ENCODE peak calls at places on chromosomes 11 and 22, in ten cellular contexts. W, G, U, Y, Q, M, B, X, K and H are unnamed samples.
A peak's percentile ranks its signal among the peaks of the same experiment; 100 is the strongest.

GRCh38 chr11:74720596-74721478 is 10.4 kb downstream of the CHRDL2 start:
- DNase-seq in W (no peak), G (no peak), U (no peak), Y (peak; percentile 63), Q (peak; percentile 26), M (no peak), B (no peak), X (no peak), K (no peak), H (peak; percentile 29)

GRCh38 chr11:12377824-12378593 is 638 bp downstream of the PARVA start:
- DNase-seq in W (peak; percentile 69), G (peak; percentile 75), U (peak; percentile 56), Y (no peak), Q (peak; percentile 87), M (no peak), B (no peak), X (peak; percentile 88), K (peak; percentile 69), H (peak; percentile 89)

GRCh38 chr11:20248345-20248744 is 88.1 kb upstream of the DBX1 start:
- DNase-seq in W (no peak), G (no peak), U (no peak), Y (no peak), Q (no peak), M (no peak), B (no peak), X (no peak), K (no peak), H (no peak)

GRCh38 chr22:37228106-37229011 is 15.7 kb downstream of the RAC2 start:
- DNase-seq in W (no peak), G (peak; percentile 37), U (no peak), Y (peak; percentile 88), Q (peak; percentile 39), M (no peak), B (no peak), X (no peak), K (no peak), H (no peak)

GRCh38 chr22:36790648-36791047 is 14.7 kb upstream of the IFT27 start:
- DNase-seq in W (no peak), G (no peak), U (no peak), Y (no peak), Q (no peak), M (no peak), B (no peak), X (peak; percentile 37), K (no peak), H (no peak)

GRCh38 chr11:78290293-78291176 is 101.8 kb downstream of the USP35 start:
- DNase-seq in W (peak; percentile 27), G (no peak), U (no peak), Y (no peak), Q (peak; percentile 85), M (peak; percentile 24), B (peak; percentile 5), X (peak; percentile 50), K (no peak), H (peak; percentile 94)

GRCh38 chr11:62880231-62880802 is 379 bp upstream of the SLC3A2 start:
- DNase-seq in W (peak; percentile 62), G (no peak), U (no peak), Y (peak; percentile 87), Q (peak; percentile 89), M (peak; percentile 73), B (peak; percentile 28), X (peak; percentile 37), K (no peak), H (peak; percentile 92)

GRCh38 chr22:27028093-27028492 is 370.7 kb downstream of the MIAT start:
- DNase-seq in W (no peak), G (no peak), U (no peak), Y (no peak), Q (no peak), M (no peak), B (no peak), X (no peak), K (no peak), H (peak; percentile 2)

GRCh38 chr22:24445481-24446290 is 18.3 kb downstream of the ADORA2A start:
- DNase-seq in W (no peak), G (no peak), U (no peak), Y (no peak), Q (no peak), M (no peak), B (no peak), X (no peak), K (no peak), H (no peak)

GRCh38 chr11:130785376-130786110 is 130.7 kb downstream of the SNX19 start:
- DNase-seq in W (peak; percentile 27), G (no peak), U (no peak), Y (no peak), Q (peak; percentile 53), M (no peak), B (peak; percentile 7), X (peak; percentile 30), K (no peak), H (peak; percentile 84)

GRCh38 chr11:57499413-57499982 is 16.0 kb downstream of the SLC43A1 start:
- DNase-seq in W (peak; percentile 99), G (peak; percentile 61), U (peak; percentile 51), Y (peak; percentile 95), Q (peak; percentile 87), M (peak; percentile 72), B (no peak), X (peak; percentile 83), K (peak; percentile 89), H (peak; percentile 87)

DNA sequence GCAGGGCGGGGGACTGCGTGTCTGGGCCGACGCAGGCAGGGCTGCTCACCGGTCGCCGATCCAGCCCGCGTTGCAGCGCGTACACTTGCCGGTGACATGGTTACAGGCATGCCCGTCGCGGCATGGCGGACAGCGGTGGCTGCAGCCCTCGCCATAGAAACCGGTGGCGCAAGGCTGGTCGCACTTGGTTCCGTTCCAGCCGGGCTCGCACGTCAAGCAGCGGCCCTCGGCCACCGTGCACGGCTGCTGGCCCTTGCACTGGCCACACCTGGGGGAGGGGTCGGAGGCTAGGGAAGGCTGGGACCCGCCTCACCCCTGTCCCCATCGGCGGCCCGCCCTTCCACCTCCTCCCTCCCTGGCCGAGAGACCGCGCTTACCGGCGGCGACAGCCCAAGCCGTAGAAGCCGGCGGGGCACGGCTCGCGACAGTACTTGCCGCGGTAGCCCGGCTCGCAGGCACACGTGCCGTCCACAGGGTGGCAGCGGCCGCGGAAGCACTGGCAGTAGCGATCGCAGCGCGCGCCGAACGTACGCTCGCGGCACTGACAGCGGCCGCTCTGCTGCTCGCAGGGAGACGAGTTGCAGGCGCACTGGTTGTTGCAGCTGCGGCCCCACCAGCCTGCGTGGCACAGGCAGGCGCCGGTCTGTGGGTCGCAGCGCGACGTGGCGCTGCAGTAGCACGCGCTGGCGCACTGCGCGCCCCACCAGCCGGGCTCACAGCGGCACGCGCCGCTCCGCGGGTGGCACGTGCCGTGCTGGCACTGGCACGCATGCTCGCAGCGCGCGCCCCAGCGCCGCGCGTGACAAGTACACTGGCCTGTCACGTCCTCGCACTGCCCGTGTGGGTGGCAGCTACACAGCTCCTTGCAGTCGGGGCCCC is 6.7 kb downstream of the SCARF2 start:
- DNase-seq in W (peak; percentile 54), G (peak; percentile 33), U (no peak), Y (peak; percentile 89), Q (peak; percentile 48), M (no peak), B (no peak), X (peak; percentile 65), K (no peak), H (no peak)
- TF ChIP-seq CTCF in W (peak; percentile 65), G (peak; percentile 57), U (peak; percentile 14), Y (peak; percentile 29), Q (peak; percentile 30), M (peak; percentile 22), B (no peak), X (peak; percentile 26), K (peak; percentile 30), H (no peak)

GRCh38 chr11:86208572-86208971 is 36.0 kb upstream of the EED start:
- DNase-seq in W (no peak), G (no peak), U (no peak), Y (no peak), Q (no peak), M (no peak), B (no peak), X (no peak), K (no peak), H (no peak)

GRCh38 chr11:86209806-86210657 is 34.5 kb upstream of the EED start:
- DNase-seq in W (no peak), G (no peak), U (no peak), Y (no peak), Q (peak; percentile 15), M (peak; percentile 12), B (no peak), X (no peak), K (no peak), H (no peak)

GRCh38 chr11:86212212-86212611 is 32.3 kb upstream of the EED start:
- DNase-seq in W (no peak), G (no peak), U (no peak), Y (no peak), Q (no peak), M (no peak), B (no peak), X (no peak), K (no peak), H (no peak)

GRCh38 chr11:86210898-86211297 is 33.7 kb upstream of the EED start:
- DNase-seq in W (no peak), G (no peak), U (no peak), Y (no peak), Q (no peak), M (peak; percentile 23), B (no peak), X (no peak), K (no peak), H (no peak)

DNA sequence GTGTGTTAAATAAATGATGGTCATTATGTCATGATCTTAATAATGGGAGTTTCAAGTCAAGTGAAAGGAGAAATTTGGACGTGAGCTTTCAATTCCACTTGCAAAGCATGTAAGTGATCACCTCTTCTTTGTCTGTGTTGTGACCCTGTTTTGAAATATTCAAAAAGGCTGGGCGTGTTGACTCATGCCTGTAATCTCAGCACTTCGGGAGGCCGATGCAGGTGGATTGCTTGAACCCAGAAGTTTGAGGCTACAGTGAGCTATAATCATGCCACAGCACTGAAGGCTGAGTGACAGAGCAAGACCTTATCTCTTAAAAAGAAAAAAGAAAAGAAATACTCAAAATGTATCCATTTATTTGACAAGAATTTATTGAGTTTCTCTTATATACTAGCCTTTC is 32.9 kb upstream of the EED start:
- DNase-seq in W (no peak), G (no peak), U (no peak), Y (no peak), Q (no peak), M (no peak), B (no peak), X (no peak), K (no peak), H (no peak)
- TF ChIP-seq CTCF in W (no peak), G (no peak), U (no peak), Y (no peak), Q (no peak), M (no peak), B (no peak), X (no peak), K (no peak), H (no peak)

GRCh38 chr22:42132457-42132856 is 1.8 kb upstream of the CYP2D6 start:
- DNase-seq in W (no peak), G (no peak), U (no peak), Y (no peak), Q (no peak), M (no peak), B (no peak), X (no peak), K (no peak), H (no peak)
- TF ChIP-seq CTCF in W (no peak), G (no peak), U (no peak), Y (no peak), Q (no peak), M (no peak), B (no peak), X (no peak), K (no peak), H (no peak)

DNA sequence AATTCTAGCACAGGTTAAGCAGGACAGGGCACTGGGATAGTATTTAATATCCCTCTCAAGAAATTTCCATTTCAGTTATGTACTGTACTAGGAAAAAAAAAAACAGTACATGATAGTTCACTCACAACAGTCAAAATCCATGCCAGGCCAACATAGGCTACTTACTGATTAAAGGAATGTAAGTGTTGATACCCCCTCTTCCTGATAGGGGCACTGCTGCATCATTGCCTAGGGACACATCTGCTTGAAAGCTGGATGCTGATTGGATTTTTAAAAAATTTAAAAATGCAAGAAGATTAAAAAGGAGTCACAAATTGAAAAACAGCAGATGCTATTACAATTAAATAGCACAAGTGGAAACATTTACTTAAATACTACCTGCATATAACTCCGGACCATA is 43.4 kb downstream of the APOL5 start:
- DNase-seq in W (no peak), G (peak; percentile 8), U (no peak), Y (no peak), Q (peak; percentile 39), M (no peak), B (no peak), X (peak; percentile 33), K (no peak), H (peak; percentile 30)
- TF ChIP-seq CTCF in W (peak; percentile 25), G (no peak), U (peak; percentile 24), Y (no peak), Q (peak; percentile 40), M (peak; percentile 13), B (peak; percentile 78), X (peak; percentile 21), K (peak; percentile 55), H (no peak)